ENCODE peak calls at places on chromosome 5, in four cellular contexts. W, L, O and R are unnamed samples.

GRCh38 chr5:42487077-42487476 is 63.8 kb downstream of the GHR start:
- DNase-seq in W (no peak), L (no peak), O (no peak), R (no peak)

GRCh38 chr5:131275996-131276535 is 12.2 kb downstream of the CDC42SE2 start:
- DNase-seq in O (no peak), W (no peak), L (no peak), R (no peak)

GRCh38 chr5:140146523-140146842 is 20.7 kb downstream of the IGIP start:
- DNase-seq in W (no peak), L (no peak), O (peak), R (no peak)

GRCh38 chr5:15003511-15003920 is 131.9 kb upstream of the ANKH start:
- DNase-seq in O (peak), L (peak), W (peak), R (peak)

GRCh38 chr5:136615251-136615650 is 249.9 kb upstream of the TRPC7 start:
- DNase-seq in W (no peak), O (no peak), L (no peak), R (no peak)

GRCh38 chr5:165227515-165227914 is 1722.1 kb downstream of the MAT2B start:
- DNase-seq in W (no peak), L (no peak), O (no peak), R (no peak)

GRCh38 chr5:135129307-135129706 is 95.3 kb upstream of the PITX1 start:
- DNase-seq in L (no peak), O (no peak), W (no peak), R (no peak)

GRCh38 chr5:152271420-152271819 is 133.7 kb downstream of the NMUR2 start:
- DNase-seq in W (no peak), O (peak), L (no peak), R (no peak)

GRCh38 chr5:43416233-43416987 is 4.2 kb upstream of the CCL28 start:
- DNase-seq in O (peak), W (no peak), L (no peak), R (no peak)

GRCh38 chr5:136251502-136251901 is 58.5 kb upstream of the SMIM32 start:
- DNase-seq in L (no peak), W (no peak), O (no peak), R (no peak)

GRCh38 chr5:171629221-171630005 is 156.2 kb upstream of the SMIM23 start:
- DNase-seq in L (peak), W (no peak), O (peak), R (no peak)

DNA sequence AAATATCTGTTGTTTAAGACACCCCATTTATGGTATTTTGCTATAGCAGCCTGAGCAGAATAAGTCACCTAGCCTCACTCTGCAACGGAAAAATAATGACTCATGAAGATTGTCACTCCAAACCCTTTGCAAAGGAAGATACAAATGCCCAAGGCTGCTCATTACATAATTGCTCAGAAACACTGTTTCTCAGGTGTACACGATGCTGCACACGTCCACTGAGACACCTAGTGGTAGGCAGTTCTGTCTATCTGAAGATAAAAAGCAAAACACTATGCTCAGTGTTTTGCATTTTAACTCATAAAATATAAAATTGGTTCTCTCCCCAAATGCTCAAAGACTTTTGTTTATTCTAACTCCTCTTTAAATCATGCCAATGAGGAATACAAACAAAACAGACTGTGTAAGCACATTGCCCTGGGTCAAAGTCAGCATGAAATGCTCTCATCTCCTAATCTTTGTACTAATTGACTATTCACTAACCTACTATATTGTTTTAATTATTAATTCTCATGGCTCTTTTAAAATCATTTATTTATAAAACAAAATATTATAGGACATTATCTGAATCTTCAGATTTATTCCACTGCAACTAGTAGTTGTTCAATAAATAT is 7.7 kb upstream of the TSLP start:
- DNase-seq in W (no peak), O (no peak), L (peak), R (no peak)
- TF ChIP-seq CTCF in W (no peak), O (peak), L (peak), R (no peak)

GRCh38 chr5:50691399-50692016 is 25.1 kb downstream of the PARP8 start:
- DNase-seq in W (no peak), O (no peak), L (no peak), R (no peak)
- H3K4me3 ChIP-seq in W (no peak), O (no peak), L (no peak), R (no peak)

GRCh38 chr5:169808118-169808581 is 171.1 kb downstream of the DOCK2 start:
- DNase-seq in O (peak), W (no peak), L (no peak), R (no peak)
- TF ChIP-seq CTCF in O (peak), W (no peak), L (no peak), R (no peak)

GRCh38 chr5:89117131-89117644 is 234.2 kb upstream of the MEF2C start:
- DNase-seq in O (no peak), W (no peak), L (no peak), R (no peak)
- H3K4me3 ChIP-seq in O (no peak), W (no peak), L (no peak), R (no peak)

GRCh38 chr5:173055722-173055982 is 500 bp upstream of the CREBRF start:
- DNase-seq in O (no peak), W (no peak), L (no peak), R (no peak)

GRCh38 chr5:173056783-173057061 is 570 bp downstream of the CREBRF start:
- DNase-seq in W (no peak), L (no peak), O (no peak), R (no peak)

GRCh38 chr5:173055042-173055721 is 970 bp upstream of the CREBRF start:
- DNase-seq in L (no peak), O (no peak), W (no peak), R (no peak)

GRCh38 chr5:173055983-173056782 is at the start of gene CREBRF:
- DNase-seq in O (peak), L (peak), W (peak), R (peak)

DNA sequence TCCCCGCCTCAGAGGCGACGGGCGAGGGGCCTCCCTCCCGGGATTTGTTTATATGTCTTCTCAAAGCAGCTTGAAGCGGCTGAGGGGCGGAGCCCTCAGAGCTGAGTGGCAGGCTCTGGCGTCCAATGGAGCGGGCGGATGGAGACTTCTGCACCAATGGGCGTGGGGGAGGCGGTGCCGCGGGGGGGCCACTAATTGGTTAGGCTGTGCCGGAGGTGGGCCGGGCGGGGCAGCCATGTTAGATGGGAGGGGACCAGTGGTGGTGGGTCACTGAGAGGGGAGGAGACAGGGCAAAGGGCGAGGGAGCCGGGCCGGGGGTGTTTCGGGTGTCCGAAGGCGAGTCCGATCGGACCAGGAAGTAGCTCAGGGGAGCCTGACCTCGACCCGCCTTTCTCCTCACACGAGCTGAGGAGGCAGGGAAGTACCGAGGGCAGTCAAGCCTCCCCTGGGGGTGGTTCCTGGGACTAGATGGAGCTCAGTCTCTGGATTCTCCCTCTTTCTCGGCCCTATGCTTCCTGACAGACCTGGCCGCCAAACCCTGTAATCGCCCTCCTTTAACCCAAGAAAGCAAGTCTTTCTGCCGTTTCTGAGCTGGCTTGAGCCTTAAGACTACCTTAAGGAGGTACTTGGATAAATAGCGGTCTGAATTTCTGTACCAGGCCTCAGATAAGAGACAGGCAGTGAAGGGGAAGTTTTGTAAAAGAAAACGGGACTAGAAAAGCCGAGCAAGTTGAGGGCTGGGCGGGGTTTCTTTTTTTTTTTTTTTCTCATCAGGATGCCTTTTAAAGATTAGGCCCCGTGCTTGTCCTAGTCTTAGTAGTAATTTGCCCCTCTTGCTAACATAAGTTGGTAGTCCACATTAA is 1.1 kb downstream of the CREBRF start:
- DNase-seq in W (peak), O (peak), L (peak), R (peak)
- TF ChIP-seq CTCF in W (no peak), O (peak), L (peak), R (no peak)

DNA sequence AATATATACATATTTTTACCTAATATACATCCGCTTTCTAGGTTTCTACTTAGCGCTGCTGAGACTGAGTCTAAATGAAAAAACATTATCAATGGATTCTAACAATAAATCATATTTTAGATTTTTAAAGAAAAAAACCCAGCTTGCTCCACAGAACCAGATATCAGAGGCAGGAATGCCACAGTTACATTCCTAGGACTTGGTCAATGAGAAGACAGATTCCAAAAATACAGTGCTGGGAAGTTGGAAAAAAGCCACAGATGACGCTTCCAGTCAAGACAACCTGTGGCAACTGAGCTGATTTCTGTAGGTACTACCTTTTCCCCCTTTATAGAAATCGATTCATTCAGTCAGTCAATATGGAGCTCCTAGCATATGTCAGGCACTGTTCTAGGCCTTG is 589 bp upstream of the CCDC112 start:
- DNase-seq in W (no peak), L (no peak), O (no peak), R (no peak)
- H3K4me3 ChIP-seq in W (peak), L (peak), O (no peak), R (no peak)

DNA sequence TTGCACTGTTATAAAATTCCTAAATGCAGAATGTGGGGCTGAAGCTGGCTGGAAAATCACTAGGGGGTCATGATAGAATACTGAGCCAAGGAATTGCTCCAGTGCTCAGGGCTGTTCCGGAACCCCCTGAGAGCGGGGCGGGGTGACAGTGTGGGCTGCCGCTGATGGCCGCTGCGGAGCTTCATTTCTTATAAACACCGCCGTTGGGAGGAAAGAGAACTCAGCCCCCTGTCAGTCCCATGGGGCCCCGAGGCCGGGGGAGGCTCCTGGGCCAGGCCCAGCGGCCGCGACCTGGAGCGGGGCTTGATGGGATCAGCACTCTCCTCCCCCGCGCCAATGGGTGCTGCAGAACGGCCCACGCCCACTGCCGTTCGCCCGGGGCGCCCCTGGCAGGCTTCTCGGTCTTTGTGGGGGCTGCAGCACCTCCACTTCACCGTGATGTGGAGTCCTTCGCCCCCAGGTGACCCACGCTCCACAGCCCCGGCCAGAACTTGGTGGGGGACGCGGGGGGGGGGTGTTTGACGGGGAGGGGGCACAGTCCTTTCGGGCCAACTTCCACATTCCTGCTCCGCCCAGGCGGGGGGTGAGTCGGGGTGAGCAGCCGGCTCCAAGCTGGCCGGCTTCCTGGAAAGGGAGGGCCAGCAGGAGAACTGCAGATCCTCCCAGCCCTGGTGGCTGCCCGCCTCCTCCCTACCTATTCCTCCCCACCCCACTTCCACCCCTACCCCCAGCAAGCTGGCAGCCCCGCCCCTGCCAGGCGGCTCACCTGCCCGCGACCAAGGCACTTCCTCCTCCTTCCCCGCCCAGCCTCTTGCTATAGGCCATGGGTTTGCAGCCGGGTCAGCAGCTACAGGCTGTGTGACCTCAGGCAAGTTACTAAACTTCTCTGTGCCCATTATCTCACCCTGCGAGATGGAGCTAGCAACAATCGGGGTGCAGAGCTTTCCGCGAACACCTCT is 5.4 kb upstream of the IRF1 start:
- DNase-seq in L (peak), O (peak), W (peak), R (peak)
- TF ChIP-seq CTCF in L (no peak), O (no peak), W (peak), R (no peak)

GRCh38 chr5:168578506-168579205 is 512 bp downstream of the PANK3 start:
- DNase-seq in W (no peak), L (no peak), O (no peak), R (no peak)
- H3K4me3 ChIP-seq in W (peak), L (peak), O (peak), R (peak)